ENCODE peak calls at places on chromosomes 12 and 14, in five cellular contexts. A is aorta; V is CD8-positive, alpha-beta T cell; N is heart left ventricle; S is neural progenitor cell. T is an unnamed sample. For H3K27me3 and H3K36me3, the result is how much of the 10 kb centered on the place peaks cover.

GRCh38 chr14:93648440-93649168 is 139.7 kb downstream of the PRIMA1 start:
- DNase-seq in A (no peak), V (no peak), N (no peak), S (peak), T (peak)

GRCh38 chr12:72330291-72330690 is 58.1 kb downstream of the TRHDE start:
- DNase-seq in A (no peak), V (no peak), N (no peak), S (peak), T (peak)

GRCh38 chr12:125092108-125092871 is 27.1 kb downstream of the AACS start:
- DNase-seq in A (no peak), V (no peak), N (peak), S (no peak), T (no peak)

GRCh38 chr14:75976838-75977237 is 5.0 kb downstream of the TGFB3 start:
- DNase-seq in A (no peak), V (no peak), N (no peak), S (no peak), T (peak)

GRCh38 chr12:112419269-112420133 is 754 bp downstream of the PTPN11 start:
- DNase-seq in A (peak), V (no peak), N (peak), S (peak), T (no peak)

GRCh38 chr12:16927259-16927658 is 321.3 kb upstream of the LMO3 start:
- DNase-seq in A (no peak), V (no peak), N (no peak), S (no peak), T (no peak)

GRCh38 chr12:104792570-104792969 is 165.5 kb downstream of the SLC41A2 start:
- DNase-seq in A (no peak), V (no peak), N (peak), S (no peak), T (no peak)

GRCh38 chr14:65429757-65430156 is 17.2 kb downstream of the FUT8 start:
- DNase-seq in A (no peak), V (no peak), N (no peak), S (no peak), T (no peak)

GRCh38 chr14:91369628-91370445 is 47.8 kb downstream of the CCDC88C start:
- DNase-seq in A (no peak), V (no peak), N (no peak), S (no peak), T (no peak)

GRCh38 chr12:12927211-12928079 is 24.5 kb downstream of the GPRC5D start:
- DNase-seq in A (no peak), V (no peak), N (peak), S (no peak), T (no peak)

GRCh38 chr12:27982951-27983350 is 10.4 kb upstream of the PTHLH start:
- DNase-seq in A (no peak), V (no peak), N (no peak), S (no peak), T (no peak)

GRCh38 chr12:105228966-105229365 is 7.0 kb downstream of the APPL2 start:
- DNase-seq in A (no peak), V (no peak), N (no peak), S (no peak), T (no peak)

GRCh38 chr12:113088971-113089756 is 32.6 kb downstream of the DTX1 start:
- DNase-seq in A (no peak), V (peak), N (no peak), S (no peak), T (no peak)

GRCh38 chr14:61520546-61520945 is 174.8 kb upstream of the HIF1A start:
- DNase-seq in A (no peak), V (no peak), N (no peak), S (no peak), T (no peak)

GRCh38 chr12:122852336-122853275 is 17.3 kb downstream of the HIP1R start:
- DNase-seq in A (peak), V (no peak), N (no peak), S (no peak), T (peak)

GRCh38 chr14:55724736-55725135 is 144.7 kb downstream of the KTN1 start:
- DNase-seq in A (no peak), V (no peak), N (no peak), S (no peak), T (no peak)

GRCh38 chr12:44227601-44228000 is 391.7 kb downstream of the TMEM117 start:
- DNase-seq in A (no peak), V (no peak), N (no peak), S (no peak), T (no peak)

GRCh38 chr14:103361868-103362267 is 23.3 kb upstream of the MARK3 start:
- DNase-seq in A (no peak), V (no peak), N (no peak), S (no peak), T (no peak)

GRCh38 chr14:96170961-96171592 is 33.6 kb upstream of the BDKRB2 start:
- DNase-seq in A (no peak), V (no peak), N (no peak), S (no peak), T (peak)

GRCh38 chr12:74719447-74719846 is 181.8 kb downstream of the ATXN7L3B start:
- DNase-seq in A (no peak), V (no peak), N (no peak), S (no peak), T (no peak)

GRCh38 chr14:44530482-44530881 is 23.4 kb upstream of the FSCB start:
- DNase-seq in A (no peak), V (no peak), N (no peak), S (no peak), T (no peak)

GRCh38 chr12:131027876-131028586 is 74.3 kb downstream of the ADGRD1 start:
- DNase-seq in A (no peak), V (no peak), N (no peak), S (no peak), T (no peak)
- H3K27me3 ChIP-seq in A (under half), V (under half), N (under half), S (under half), T (under half)

GRCh38 chr12:6672143-6672542 is 9.2 kb upstream of the ING4 start:
- DNase-seq in A (no peak), V (no peak), N (no peak), S (no peak), T (no peak)

GRCh38 chr12:6676962-6677361 is 12.2 kb downstream of the ZNF384 start:
- DNase-seq in A (no peak), V (no peak), N (no peak), S (no peak), T (no peak)
- H3K36me3 ChIP-seq in A (under half), V (half or more), N (half or more), S (under half), T (under half)

GRCh38 chr14:101192661-101193000 is 289.1 kb upstream of the RTL1 start:
- DNase-seq in A (no peak), V (no peak), N (no peak), S (no peak), T (no peak)
- H3K27me3 ChIP-seq in A (under half), V (under half), N (under half), S (under half), T (under half)

DNA sequence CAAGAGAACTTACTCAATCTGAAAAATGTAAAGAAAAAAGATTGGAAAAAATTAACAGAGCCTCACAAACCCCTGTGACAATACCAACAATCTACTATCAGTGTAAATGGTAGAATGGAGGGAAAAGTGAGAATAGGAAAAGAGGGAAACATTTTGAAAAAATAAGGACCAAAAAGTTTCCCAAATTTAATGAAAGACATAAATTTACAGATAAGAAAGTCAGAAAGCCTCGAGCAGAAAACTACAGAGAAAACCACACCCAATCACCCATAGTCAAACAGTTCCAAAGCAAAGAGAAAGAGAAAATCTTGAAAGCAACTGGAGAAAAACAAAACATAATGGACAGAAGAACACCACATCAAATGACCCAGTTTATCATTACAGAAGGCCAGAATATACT is 142.7 kb upstream of the DIO3 start:
- DNase-seq in A (no peak), V (no peak), N (no peak), S (no peak), T (no peak)
- H3K36me3 ChIP-seq in A (under half), V (under half), N (under half), S (under half), T (under half)

GRCh38 chr14:94864421-94865195 is 94.7 kb upstream of the GSC start:
- DNase-seq in A (no peak), V (no peak), N (peak), S (peak), T (peak)
- H3K27me3 ChIP-seq in A (under half), V (under half), N (half or more), S (under half), T (under half)

GRCh38 chr14:104698688-104699425 is 9.4 kb downstream of the INF2 start:
- DNase-seq in A (peak), V (no peak), N (peak), S (no peak), T (no peak)

GRCh38 chr14:104699426-104699748 is 10.0 kb downstream of the INF2 start:
- DNase-seq in A (no peak), V (no peak), N (no peak), S (no peak), T (no peak)

GRCh38 chr14:104697317-104697703 is 7.9 kb downstream of the INF2 start:
- DNase-seq in A (no peak), V (no peak), N (no peak), S (no peak), T (no peak)

GRCh38 chr14:104696671-104697316 is 7.4 kb downstream of the INF2 start:
- DNase-seq in A (no peak), V (no peak), N (no peak), S (no peak), T (no peak)

GRCh38 chr14:104697892-104698583 is 8.6 kb downstream of the INF2 start:
- DNase-seq in A (no peak), V (no peak), N (no peak), S (peak), T (no peak)
- H3K36me3 ChIP-seq in A (under half), V (under half), N (under half), S (under half), T (under half)

GRCh38 chr12:111025792-111026430 is 105.5 kb upstream of the MYL2 start:
- DNase-seq in A (no peak), V (no peak), N (no peak), S (no peak), T (no peak)

GRCh38 chr12:111022386-111022785 is 102.0 kb upstream of the MYL2 start:
- DNase-seq in A (no peak), V (no peak), N (no peak), S (no peak), T (no peak)

GRCh38 chr12:111025301-111025700 is 104.9 kb upstream of the MYL2 start:
- DNase-seq in A (no peak), V (no peak), N (no peak), S (no peak), T (no peak)

GRCh38 chr12:111027431-111027830 is 107.1 kb upstream of the MYL2 start:
- DNase-seq in A (no peak), V (no peak), N (no peak), S (no peak), T (no peak)

GRCh38 chr12:111024205-111024794 is 103.9 kb upstream of the MYL2 start:
- DNase-seq in A (no peak), V (peak), N (peak), S (peak), T (peak)
- H3K27me3 ChIP-seq in A (under half), V (under half), N (under half), S (under half), T (under half)

T was measured in H7.